ENCODE peak calls at places on chromosomes 3 and 15, in eight cellular contexts. O, Y, L, C, H, N, R and W are unnamed samples.

GRCh38 chr3:97720417-97720816 is 44.1 kb upstream of the ARL6 start:
- DNase-seq in R (no peak), O (no peak), Y (no peak), C (no peak), H (no peak), N (no peak), L (no peak), W (no peak)

GRCh38 chr3:186149319-186149718 is 40.4 kb upstream of the ETV5 start:
- DNase-seq in C (no peak), N (no peak), O (no peak), H (no peak), Y (no peak), R (no peak), L (no peak), W (no peak)

GRCh38 chr3:22175899-22176298 is 424.9 kb upstream of the ZNF385D start:
- DNase-seq in O (no peak), C (peak; percentile 11), R (no peak), Y (no peak), L (no peak), N (no peak), H (no peak), W (no peak)

GRCh38 chr3:95217661-95218060 is 1154.8 kb downstream of the NSUN3 start:
- DNase-seq in O (no peak), N (no peak), C (no peak), L (no peak), Y (no peak), H (no peak), R (no peak), W (no peak)

GRCh38 chr15:75140080-75140879 is 61.4 kb upstream of the C15orf39 start:
- DNase-seq in R (no peak), O (no peak), H (no peak), Y (no peak), N (no peak), L (no peak), C (no peak), W (no peak)

GRCh38 chr15:76912430-76912829 is 7.3 kb upstream of the SCAPER start:
- DNase-seq in H (no peak), O (no peak), N (no peak), L (no peak), C (no peak), Y (no peak), R (no peak), W (no peak)

GRCh38 chr3:87269723-87270122 is 6.7 kb downstream of the POU1F1 start:
- DNase-seq in R (no peak), L (no peak), N (no peak), C (no peak), O (no peak), Y (no peak), H (no peak), W (no peak)

GRCh38 chr3:13950042-13950441 is 70.2 kb upstream of the WNT7A start:
- DNase-seq in L (no peak), C (peak; percentile 46), H (no peak), Y (no peak), N (no peak), R (no peak), O (no peak), W (no peak)

GRCh38 chr15:42493694-42494093 is 1.7 kb upstream of the SNAP23 start:
- DNase-seq in L (no peak), Y (no peak), H (no peak), N (no peak), C (no peak), O (no peak), R (peak; percentile 34), W (no peak)

GRCh38 chr3:127851899-127852298 is 29.6 kb upstream of the MGLL start:
- DNase-seq in C (no peak), H (no peak), O (no peak), R (no peak), Y (no peak), N (no peak), L (no peak), W (no peak)

GRCh38 chr3:38004415-38005075 is 14.0 kb downstream of the VILL start:
- DNase-seq in L (peak; percentile 48), O (peak; percentile 55), N (peak; percentile 83), Y (peak; percentile 73), H (peak; percentile 94), R (peak; percentile 62), C (peak; percentile 71), W (peak; percentile 83)

GRCh38 chr3:38006445-38006995 is 15.9 kb downstream of the VILL start:
- DNase-seq in Y (no peak), R (no peak), N (peak; percentile 48), O (no peak), C (no peak), H (peak; percentile 62), L (no peak), W (no peak)

GRCh38 chr3:38005076-38006020 is 14.8 kb downstream of the VILL start:
- DNase-seq in N (peak; percentile 44), R (no peak), C (no peak), Y (no peak), H (peak; percentile 95), L (no peak), O (no peak), W (peak; percentile 46)

GRCh38 chr3:38007754-38008090 is 17.1 kb downstream of the VILL start:
- DNase-seq in H (peak; percentile 47), O (no peak), R (no peak), C (no peak), N (no peak), Y (no peak), L (no peak), W (peak; percentile 31)

GRCh38 chr3:38006031-38006430 is 15.4 kb downstream of the VILL start:
- DNase-seq in L (no peak), H (peak; percentile 49), Y (no peak), O (no peak), R (no peak), N (peak; percentile 26), C (no peak), W (peak; percentile 32)
- H3K4me1 ChIP-seq in L (peaks cover 4% of the 10 kb centered on the region), H (no peaks in the 10 kb centered on the region), Y (peaks cover 6% of the 10 kb centered on the region), O (peaks cover 4% of the 10 kb centered on the region), R (no peaks in the 10 kb centered on the region), N (no peaks in the 10 kb centered on the region), C (no peaks in the 10 kb centered on the region), W (peaks cover 12% of the 10 kb centered on the region)

GRCh38 chr3:66492672-66493071 is 8.2 kb downstream of the LRIG1 start:
- DNase-seq in O (no peak), R (peak; percentile 47), C (no peak), Y (no peak), L (no peak), N (no peak), H (no peak), W (no peak)

GRCh38 chr3:66490984-66491383 is 9.8 kb downstream of the LRIG1 start:
- DNase-seq in Y (no peak), C (no peak), L (no peak), H (no peak), R (peak; percentile 39), N (no peak), O (no peak), W (no peak)

GRCh38 chr3:66495633-66496032 is 5.2 kb downstream of the LRIG1 start:
- DNase-seq in N (no peak), Y (no peak), H (no peak), L (no peak), R (peak; percentile 79), O (no peak), C (no peak), W (no peak)

GRCh38 chr3:66494964-66495581 is 5.7 kb downstream of the LRIG1 start:
- DNase-seq in L (no peak), R (peak; percentile 53), Y (no peak), C (no peak), O (no peak), H (no peak), N (no peak), W (no peak)

DNA sequence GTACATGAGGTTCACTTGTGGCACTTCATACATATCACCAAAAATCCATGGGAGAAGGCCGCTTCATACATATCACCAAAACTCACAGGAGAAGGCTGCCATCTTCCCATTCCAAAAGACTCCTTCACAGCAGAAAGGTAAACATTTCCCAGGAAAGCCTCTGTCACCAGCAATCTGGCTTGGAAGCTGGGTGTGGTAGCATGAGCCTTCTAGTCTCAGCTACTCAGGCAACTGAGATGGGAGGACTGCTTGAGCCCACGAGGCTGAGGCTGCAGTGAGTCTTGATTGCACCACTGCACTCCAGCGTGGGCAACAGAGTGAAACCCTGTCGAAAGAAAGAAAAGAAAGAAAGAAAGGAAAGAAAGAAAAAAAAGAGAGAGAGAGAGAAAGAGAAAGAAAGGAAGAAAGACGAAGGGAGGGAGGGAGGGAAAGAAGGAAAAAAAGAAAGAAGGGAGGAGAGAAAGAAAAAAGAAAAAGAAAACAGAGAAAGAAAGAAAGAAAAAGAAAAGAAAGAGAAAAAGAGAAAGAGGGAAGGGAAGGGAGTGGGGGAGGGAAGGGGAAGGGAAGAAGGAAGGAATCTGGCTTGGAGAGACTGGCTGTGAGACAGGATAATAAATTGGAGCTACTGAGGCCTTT is 7.2 kb downstream of the LRIG1 start:
- DNase-seq in L (no peak), R (no peak), N (no peak), Y (no peak), C (no peak), H (no peak), O (no peak), W (no peak)
- H3K4me1 ChIP-seq in L (peaks cover 100% of the 10 kb centered on the region), R (peaks cover 83% of the 10 kb centered on the region), N (peaks cover 13% of the 10 kb centered on the region), Y (peaks cover 84% of the 10 kb centered on the region), C (no peaks in the 10 kb centered on the region), H (peaks cover 3% of the 10 kb centered on the region), O (no peaks in the 10 kb centered on the region), W (peaks cover 96% of the 10 kb centered on the region)

GRCh38 chr15:63194291-63194681 is 4.9 kb downstream of the RAB8B start:
- DNase-seq in O (no peak), L (no peak), H (no peak), R (no peak), Y (no peak), C (no peak), N (no peak), W (no peak)
- H3K4me1 ChIP-seq in O (peaks cover 33% of the 10 kb centered on the region), L (peaks cover 88% of the 10 kb centered on the region), H (peaks cover 3% of the 10 kb centered on the region), R (peaks cover 63% of the 10 kb centered on the region), Y (peaks cover 24% of the 10 kb centered on the region), C (peaks cover 18% of the 10 kb centered on the region), N (no peaks in the 10 kb centered on the region), W (peaks cover 83% of the 10 kb centered on the region)

GRCh38 chr3:53149699-53150098 is 11.3 kb upstream of the PRKCD start:
- DNase-seq in O (no peak), R (no peak), C (no peak), L (no peak), Y (peak; percentile 3), H (no peak), N (no peak), W (no peak)
- H3K4me1 ChIP-seq in O (peaks cover 54% of the 10 kb centered on the region), R (no peaks in the 10 kb centered on the region), C (no peaks in the 10 kb centered on the region), L (no peaks in the 10 kb centered on the region), Y (peaks cover 24% of the 10 kb centered on the region), H (peaks cover 5% of the 10 kb centered on the region), N (no peaks in the 10 kb centered on the region), W (peaks cover 59% of the 10 kb centered on the region)

GRCh38 chr3:65948833-65949573 is 89.7 kb downstream of the MAGI1 start:
- DNase-seq in L (no peak), O (no peak), N (no peak), R (no peak), Y (no peak), H (no peak), C (no peak), W (no peak)
- H3K4me1 ChIP-seq in L (no peaks in the 10 kb centered on the region), O (peaks cover 22% of the 10 kb centered on the region), N (peaks cover 3% of the 10 kb centered on the region), R (no peaks in the 10 kb centered on the region), Y (peaks cover 40% of the 10 kb centered on the region), H (peaks cover 14% of the 10 kb centered on the region), C (peaks cover 49% of the 10 kb centered on the region), W (peaks cover 60% of the 10 kb centered on the region)

DNA sequence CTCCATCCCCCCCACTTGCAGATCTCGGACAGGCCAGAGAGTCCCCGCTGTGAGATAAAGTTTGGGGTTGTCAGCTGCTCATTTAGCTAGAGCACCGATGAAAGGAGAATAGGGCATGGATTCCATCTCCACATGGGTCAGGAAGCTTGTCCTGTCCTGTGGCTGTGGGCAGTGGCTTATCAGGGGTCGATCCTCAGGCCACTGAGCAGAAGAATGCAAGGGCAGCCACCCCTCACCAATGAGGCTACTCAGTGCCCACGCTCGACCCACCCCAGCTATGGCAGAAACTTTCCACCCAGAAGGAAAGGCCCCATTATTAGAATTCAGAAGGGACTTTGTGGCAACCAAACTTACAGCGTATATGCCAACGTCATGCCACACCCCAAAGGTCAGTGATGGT is 43.3 kb downstream of the CPN2 start:
- DNase-seq in L (no peak), C (no peak), N (no peak), H (no peak), Y (no peak), R (no peak), O (no peak), W (no peak)
- H3K4me1 ChIP-seq in L (peaks cover 41% of the 10 kb centered on the region), C (peaks cover 8% of the 10 kb centered on the region), N (no peaks in the 10 kb centered on the region), H (no peaks in the 10 kb centered on the region), Y (no peaks in the 10 kb centered on the region), R (peaks cover 24% of the 10 kb centered on the region), O (peaks cover 24% of the 10 kb centered on the region), W (peaks cover 24% of the 10 kb centered on the region)